ENCODE peak calls at places on chromosomes 6 and 20, in four cellular contexts. G, J, C and Y are unnamed samples.

GRCh38 chr6:135193221-135193620 is 12.1 kb downstream of the MYB start:
- DNase-seq in J (no peak), C (no peak), G (no peak), Y (no peak)

GRCh38 chr6:137040393-137040792 is 4.4 kb downstream of the IL20RA start:
- DNase-seq in J (no peak), C (no peak), G (no peak), Y (no peak)

GRCh38 chr20:11140359-11140758 is 466.6 kb upstream of the JAG1 start:
- DNase-seq in C (no peak), G (peak), J (no peak), Y (peak)

GRCh38 chr6:167937948-167938911 is 59.2 kb upstream of the KIF25 start:
- DNase-seq in C (no peak), J (no peak), G (peak), Y (no peak)

GRCh38 chr20:18585134-18585533 is 2.7 kb upstream of the DTD1 start:
- DNase-seq in C (no peak), G (peak), J (no peak), Y (peak)

GRCh38 chr6:37473364-37474095 is 26.2 kb downstream of the CCDC167 start:
- DNase-seq in J (peak), G (peak), C (no peak), Y (peak)

GRCh38 chr20:37627060-37627766 is 66.6 kb upstream of the CTNNBL1 start:
- DNase-seq in C (no peak), J (peak), G (peak), Y (peak)

GRCh38 chr6:111552241-111552744 is 53.4 kb downstream of the TRAF3IP2 start:
- DNase-seq in J (peak), C (peak), G (peak), Y (peak)

GRCh38 chr6:8939615-8940014 is 504.3 kb upstream of the SLC35B3 start:
- DNase-seq in J (no peak), G (no peak), C (no peak), Y (no peak)

GRCh38 chr6:13287104-13287503 is 41.2 kb downstream of the TBC1D7 start:
- DNase-seq in G (no peak), J (no peak), C (no peak), Y (no peak)

GRCh38 chr6:26251354-26252081 is 113.5 kb upstream of the BTN3A2 start:
- DNase-seq in G (peak), C (no peak), J (peak), Y (peak)

GRCh38 chr20:5001174-5002076 is at the start of gene SLC23A2:
- DNase-seq in J (peak), C (peak), G (peak), Y (no peak)

GRCh38 chr6:137704802-137705165 is 162.3 kb upstream of the TNFAIP3 start:
- DNase-seq in J (no peak), C (no peak), G (no peak), Y (no peak)

GRCh38 chr6:36616888-36617521 is 22.8 kb downstream of the SRSF3 start:
- DNase-seq in J (peak), G (peak), C (peak), Y (no peak)

GRCh38 chr6:152748843-152749242 is 1.8 kb upstream of the VIP start:
- DNase-seq in J (no peak), C (no peak), G (peak), Y (peak)

GRCh38 chr6:17858576-17858975 is 128.9 kb downstream of the KIF13A start:
- DNase-seq in G (no peak), C (no peak), J (no peak), Y (no peak)

DNA sequence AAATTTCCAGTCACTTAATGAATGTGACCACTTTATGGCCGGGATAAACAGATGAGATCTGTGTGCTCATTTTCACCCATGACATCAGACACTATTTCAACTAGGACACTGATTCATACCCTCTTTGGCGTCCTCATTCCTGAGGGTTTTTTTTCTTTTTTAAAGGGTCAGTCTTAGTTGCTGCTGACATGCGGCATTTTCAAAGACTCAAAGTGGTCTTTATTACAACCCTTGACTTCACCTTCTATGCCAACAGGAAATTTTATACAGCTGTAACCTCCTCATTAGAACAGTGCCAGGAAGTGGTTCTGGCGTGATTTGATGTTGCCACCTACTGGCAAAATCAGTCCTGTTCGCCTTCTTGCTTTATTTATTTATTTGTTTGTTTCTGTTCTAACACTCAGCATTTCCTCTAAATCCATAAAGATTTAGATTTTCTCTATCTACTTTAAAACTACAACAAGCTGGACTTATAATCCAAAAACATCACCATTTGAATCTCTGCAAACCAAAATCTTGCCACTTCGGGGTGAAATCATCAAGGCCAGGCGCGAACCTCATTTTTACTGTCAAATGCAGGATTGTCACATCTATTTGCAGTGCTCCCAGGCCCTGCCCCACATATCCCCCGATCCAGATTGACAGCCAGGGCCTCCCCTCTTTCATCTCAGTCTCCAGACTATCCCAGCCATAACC is 77.7 kb downstream of the C6orf118 start:
- DNase-seq in C (no peak), J (no peak), G (peak), Y (no peak)
- TF ChIP-seq CTCF in C (no peak), J (peak), G (peak), Y (no peak)

GRCh38 chr6:6225885-6226284 is 94.6 kb downstream of the F13A1 start:
- DNase-seq in J (no peak), G (no peak), C (no peak), Y (no peak)

GRCh38 chr6:6220718-6221117 is 99.7 kb downstream of the F13A1 start:
- DNase-seq in C (no peak), G (no peak), J (no peak), Y (no peak)

GRCh38 chr6:6221829-6222535 is 98.5 kb downstream of the F13A1 start:
- DNase-seq in G (peak), C (no peak), J (no peak), Y (no peak)

GRCh38 chr6:6227896-6228295 is 92.6 kb downstream of the F13A1 start:
- DNase-seq in J (no peak), G (no peak), C (no peak), Y (no peak)

GRCh38 chr6:6224933-6225486 is 95.5 kb downstream of the F13A1 start:
- DNase-seq in C (no peak), G (no peak), J (no peak), Y (no peak)
- TF ChIP-seq CTCF in C (no peak), G (no peak), J (no peak), Y (no peak)

GRCh38 chr20:22908437-22908836 is 126.7 kb upstream of the SSTR4 start:
- DNase-seq in J (no peak), G (no peak), C (no peak), Y (no peak)
- TF ChIP-seq CTCF in J (no peak), G (no peak), C (no peak), Y (no peak)

GRCh38 chr6:126034671-126035070 is 48.3 kb downstream of the TRMT11 start:
- DNase-seq in J (no peak), C (no peak), G (no peak), Y (no peak)

GRCh38 chr6:126038234-126038633 is 51.9 kb downstream of the TRMT11 start:
- DNase-seq in C (no peak), J (no peak), G (no peak), Y (no peak)

GRCh38 chr6:126035764-126036163 is 49.4 kb downstream of the TRMT11 start:
- DNase-seq in G (no peak), C (no peak), J (no peak), Y (no peak)

GRCh38 chr6:126030045-126030444 is 43.7 kb downstream of the TRMT11 start:
- DNase-seq in G (no peak), J (no peak), C (no peak), Y (peak)

GRCh38 chr6:126033696-126034095 is 47.4 kb downstream of the TRMT11 start:
- DNase-seq in G (peak), J (no peak), C (peak), Y (peak)
- TF ChIP-seq CTCF in G (peak), J (peak), C (peak), Y (peak)

DNA sequence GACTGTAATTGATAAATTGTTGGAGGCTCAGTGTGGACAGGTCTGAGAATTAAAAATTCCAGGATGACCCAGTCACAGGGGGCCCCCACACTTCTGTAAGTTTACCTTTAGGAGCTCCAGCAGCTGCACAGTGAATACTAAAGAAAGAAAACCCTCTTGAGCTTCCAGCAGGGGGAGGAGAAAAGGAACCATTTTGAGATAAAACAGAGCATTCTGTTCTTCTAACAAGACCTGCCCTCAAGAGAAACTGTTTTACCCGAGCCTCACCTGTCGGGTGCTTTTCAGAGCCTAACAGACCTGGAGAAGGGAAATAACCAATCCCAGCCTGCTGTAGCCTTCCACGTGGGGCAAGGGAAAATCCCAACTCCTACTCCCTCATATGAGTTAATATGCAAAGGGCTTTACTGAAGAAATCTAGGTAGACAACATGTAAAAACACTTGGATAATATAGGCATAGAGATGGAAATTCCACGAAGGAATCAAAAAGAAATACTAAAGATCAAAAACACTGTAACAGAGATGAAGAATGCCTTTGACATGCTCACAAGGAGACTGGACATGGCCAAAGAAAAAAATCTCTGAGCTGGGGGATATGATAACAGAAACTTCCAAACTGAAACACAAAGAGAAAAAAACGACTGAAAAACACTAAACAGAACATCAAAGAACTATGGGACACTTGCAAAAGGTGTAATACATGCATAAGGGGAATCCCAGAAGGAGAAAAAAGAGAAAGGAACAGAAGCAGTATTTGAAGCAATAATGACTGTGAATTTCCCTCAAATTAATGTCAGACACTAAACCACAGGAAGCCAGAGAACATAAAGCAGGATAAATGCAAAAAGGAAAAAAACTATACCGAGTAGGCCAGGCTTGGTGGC is 117.6 kb upstream of the ARID1B start:
- DNase-seq in J (no peak), C (no peak), G (no peak), Y (no peak)
- TF ChIP-seq CTCF in J (no peak), C (no peak), G (no peak), Y (no peak)